ENCODE peak calls at places on chromosomes 6 and 20, in eight cellular contexts. One of them, this sample, is unnamed.

GRCh38 chr6:168376120-168376519 is 56.5 kb upstream of the DACT2 start:
- DNase-seq in testis: no peak
- DNase-seq in IMR-90: no peak
- DNase-seq in stomach: no peak
- DNase-seq in prostate gland: no peak
- DNase-seq in uterus: peak; percentile 8
- DNase-seq in esophagus squamous epithelium: no peak
- DNase-seq in body of pancreas: peak; percentile 5
- DNase-seq in this sample: no peak

GRCh38 chr20:63416631-63417030 is 55.5 kb upstream of the CHRNA4 start:
- DNase-seq in esophagus squamous epithelium: no peak
- DNase-seq in body of pancreas: no peak
- DNase-seq in stomach: no peak
- DNase-seq in IMR-90: no peak
- DNase-seq in prostate gland: no peak
- DNase-seq in uterus: no peak
- DNase-seq in testis: no peak
- DNase-seq in this sample: no peak

GRCh38 chr6:13355043-13355945 is 27.0 kb upstream of the TBC1D7 start:
- DNase-seq in IMR-90: peak; percentile 99
- DNase-seq in prostate gland: peak; percentile 30
- DNase-seq in esophagus squamous epithelium: no peak
- DNase-seq in body of pancreas: no peak
- DNase-seq in uterus: no peak
- DNase-seq in stomach: no peak
- DNase-seq in testis: no peak
- DNase-seq in this sample: peak; percentile 60

GRCh38 chr6:29675561-29675960 is 5.4 kb downstream of the ZFP57 start:
- DNase-seq in esophagus squamous epithelium: no peak
- DNase-seq in stomach: no peak
- DNase-seq in IMR-90: no peak
- DNase-seq in uterus: no peak
- DNase-seq in testis: no peak
- DNase-seq in body of pancreas: no peak
- DNase-seq in prostate gland: no peak
- DNase-seq in this sample: no peak

GRCh38 chr20:6841128-6841527 is 73.6 kb downstream of the BMP2 start:
- DNase-seq in uterus: no peak
- DNase-seq in prostate gland: no peak
- DNase-seq in body of pancreas: no peak
- DNase-seq in IMR-90: no peak
- DNase-seq in esophagus squamous epithelium: no peak
- DNase-seq in stomach: no peak
- DNase-seq in testis: no peak
- DNase-seq in this sample: no peak

GRCh38 chr20:63387917-63388316 is 26.8 kb upstream of the CHRNA4 start:
- DNase-seq in IMR-90: no peak
- DNase-seq in esophagus squamous epithelium: no peak
- DNase-seq in body of pancreas: no peak
- DNase-seq in uterus: no peak
- DNase-seq in stomach: no peak
- DNase-seq in testis: no peak
- DNase-seq in prostate gland: no peak
- DNase-seq in this sample: no peak

GRCh38 chr6:125316621-125317020 is 14.9 kb upstream of the HDDC2 start:
- DNase-seq in testis: peak; percentile 21
- DNase-seq in uterus: no peak
- DNase-seq in body of pancreas: no peak
- DNase-seq in esophagus squamous epithelium: no peak
- DNase-seq in stomach: no peak
- DNase-seq in prostate gland: no peak
- DNase-seq in IMR-90: no peak
- DNase-seq in this sample: no peak

GRCh38 chr6:131995924-131996323 is 44.8 kb upstream of the CCN2 start:
- DNase-seq in esophagus squamous epithelium: no peak
- DNase-seq in body of pancreas: no peak
- DNase-seq in stomach: no peak
- DNase-seq in IMR-90: peak; percentile 94
- DNase-seq in testis: no peak
- DNase-seq in uterus: no peak
- DNase-seq in prostate gland: no peak
- DNase-seq in this sample: no peak

GRCh38 chr6:87155920-87156600 is 695 bp downstream of the ZNF292 start:
- DNase-seq in esophagus squamous epithelium: no peak
- DNase-seq in uterus: peak; percentile 39
- DNase-seq in stomach: peak; percentile 32
- DNase-seq in IMR-90: peak; percentile 46
- DNase-seq in testis: peak; percentile 71
- DNase-seq in body of pancreas: peak; percentile 42
- DNase-seq in prostate gland: peak; percentile 30
- DNase-seq in this sample: peak; percentile 19

GRCh38 chr6:87152528-87152950 is 2.8 kb upstream of the ZNF292 start:
- DNase-seq in stomach: no peak
- DNase-seq in prostate gland: no peak
- DNase-seq in IMR-90: peak; percentile 16
- DNase-seq in uterus: no peak
- DNase-seq in esophagus squamous epithelium: no peak
- DNase-seq in body of pancreas: no peak
- DNase-seq in testis: no peak
- DNase-seq in this sample: no peak

GRCh38 chr6:87151786-87152527 is 3.4 kb upstream of the ZNF292 start:
- DNase-seq in esophagus squamous epithelium: no peak
- DNase-seq in testis: peak; percentile 74
- DNase-seq in body of pancreas: peak; percentile 56
- DNase-seq in uterus: peak; percentile 62
- DNase-seq in prostate gland: peak; percentile 43
- DNase-seq in stomach: peak; percentile 69
- DNase-seq in IMR-90: peak; percentile 31
- DNase-seq in this sample: peak; percentile 23

GRCh38 chr6:87155272-87155919 is at the start of gene ZNF292:
- DNase-seq in stomach: peak; percentile 97
- DNase-seq in uterus: peak; percentile 97
- DNase-seq in testis: peak; percentile 98
- DNase-seq in body of pancreas: peak; percentile 94
- DNase-seq in prostate gland: peak; percentile 96
- DNase-seq in esophagus squamous epithelium: peak; percentile 94
- DNase-seq in IMR-90: peak; percentile 97
- DNase-seq in this sample: peak; percentile 71

DNA sequence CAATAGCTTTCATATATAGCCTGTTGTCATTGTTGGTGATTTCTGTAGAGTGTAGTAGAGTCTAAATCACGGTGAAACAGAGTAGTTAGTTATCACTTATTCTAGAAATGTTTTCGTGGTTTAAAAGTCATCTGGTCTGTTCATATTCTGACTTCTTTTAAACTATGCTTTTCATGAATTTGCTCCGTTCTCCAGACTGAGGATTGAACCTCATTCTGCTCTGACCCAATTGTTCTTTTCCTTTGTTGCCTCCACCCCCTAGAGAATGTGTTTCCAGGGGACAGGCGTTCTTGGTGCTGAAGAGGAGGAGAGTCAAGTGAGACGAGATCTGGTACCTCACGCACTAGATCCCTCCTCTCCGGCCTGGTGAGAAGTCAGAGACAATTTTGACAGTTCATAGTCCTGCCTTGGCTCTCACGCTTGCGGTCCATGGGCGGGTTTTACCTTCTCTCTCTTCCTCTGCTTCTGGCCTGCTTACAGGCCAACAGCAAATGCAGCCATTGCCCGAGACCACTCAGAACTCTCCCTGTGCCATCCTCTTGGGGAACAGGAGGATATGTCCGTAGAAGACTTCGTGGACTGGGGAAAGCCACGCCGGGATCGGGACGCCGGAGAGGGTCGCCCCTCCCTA is 609 bp upstream of the ZNF292 start:
- DNase-seq in testis: peak; percentile 76
- DNase-seq in body of pancreas: no peak
- DNase-seq in IMR-90: peak; percentile 85
- DNase-seq in prostate gland: no peak
- DNase-seq in esophagus squamous epithelium: no peak
- DNase-seq in stomach: no peak
- DNase-seq in uterus: no peak
- DNase-seq in this sample: peak; percentile 64
- TF ChIP-seq POLR2A in testis: no peak
- TF ChIP-seq POLR2A in body of pancreas: no peak
- TF ChIP-seq POLR2A in IMR-90: peak; percentile 53
- TF ChIP-seq POLR2A in prostate gland: no peak
- TF ChIP-seq POLR2A in esophagus squamous epithelium: no peak
- TF ChIP-seq POLR2A in stomach: peak; percentile 5
- TF ChIP-seq POLR2A in uterus: no peak
- TF ChIP-seq POLR2A in this sample: no peak

GRCh38 chr20:41006936-41007871 is 21.4 kb upstream of the TOP1 start:
- DNase-seq in body of pancreas: no peak
- DNase-seq in prostate gland: no peak
- DNase-seq in esophagus squamous epithelium: no peak
- DNase-seq in stomach: no peak
- DNase-seq in IMR-90: no peak
- DNase-seq in uterus: no peak
- DNase-seq in testis: no peak
- DNase-seq in this sample: no peak

GRCh38 chr20:41003143-41003932 is 25.3 kb upstream of the TOP1 start:
- DNase-seq in body of pancreas: peak; percentile 74
- DNase-seq in IMR-90: peak; percentile 99
- DNase-seq in stomach: peak; percentile 74
- DNase-seq in esophagus squamous epithelium: peak; percentile 38
- DNase-seq in testis: peak; percentile 85
- DNase-seq in prostate gland: peak; percentile 82
- DNase-seq in uterus: peak; percentile 84
- DNase-seq in this sample: peak; percentile 63

GRCh38 chr20:41004561-41005360 is 23.9 kb upstream of the TOP1 start:
- DNase-seq in testis: no peak
- DNase-seq in uterus: no peak
- DNase-seq in prostate gland: no peak
- DNase-seq in esophagus squamous epithelium: no peak
- DNase-seq in body of pancreas: no peak
- DNase-seq in IMR-90: peak; percentile 44
- DNase-seq in stomach: peak; percentile 39
- DNase-seq in this sample: no peak

GRCh38 chr20:41006126-41006935 is 22.3 kb upstream of the TOP1 start:
- DNase-seq in body of pancreas: no peak
- DNase-seq in prostate gland: no peak
- DNase-seq in IMR-90: no peak
- DNase-seq in uterus: no peak
- DNase-seq in esophagus squamous epithelium: no peak
- DNase-seq in testis: no peak
- DNase-seq in stomach: no peak
- DNase-seq in this sample: no peak

DNA sequence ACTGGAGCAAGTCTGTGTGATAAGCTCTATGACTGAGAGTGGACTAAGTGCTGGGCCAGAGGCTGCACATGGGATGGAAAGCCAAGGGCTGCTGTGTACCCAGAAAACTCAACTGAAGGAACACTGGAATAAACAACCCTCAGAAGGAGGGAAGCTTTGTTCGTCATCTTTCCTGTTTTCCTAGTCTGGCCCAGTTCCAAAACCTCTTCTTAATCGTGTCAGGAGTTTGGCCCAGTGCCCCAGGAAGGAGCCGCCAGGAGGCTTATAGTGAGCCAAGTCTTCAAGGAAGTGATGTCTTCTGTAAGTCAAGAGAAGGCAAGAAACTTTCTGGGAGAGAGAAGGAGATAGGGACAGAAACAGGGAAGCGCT is 23.3 kb upstream of the TOP1 start:
- DNase-seq in testis: peak; percentile 83
- DNase-seq in uterus: peak; percentile 94
- DNase-seq in esophagus squamous epithelium: peak; percentile 40
- DNase-seq in prostate gland: peak; percentile 94
- DNase-seq in stomach: peak; percentile 94
- DNase-seq in IMR-90: peak; percentile 98
- DNase-seq in body of pancreas: peak; percentile 74
- DNase-seq in this sample: peak; percentile 50
- TF ChIP-seq POLR2A in testis: no peak
- TF ChIP-seq POLR2A in uterus: no peak
- TF ChIP-seq POLR2A in esophagus squamous epithelium: no peak
- TF ChIP-seq POLR2A in prostate gland: no peak
- TF ChIP-seq POLR2A in stomach: no peak
- TF ChIP-seq POLR2A in IMR-90: no peak
- TF ChIP-seq POLR2A in body of pancreas: no peak
- TF ChIP-seq POLR2A in this sample: no peak

DNA sequence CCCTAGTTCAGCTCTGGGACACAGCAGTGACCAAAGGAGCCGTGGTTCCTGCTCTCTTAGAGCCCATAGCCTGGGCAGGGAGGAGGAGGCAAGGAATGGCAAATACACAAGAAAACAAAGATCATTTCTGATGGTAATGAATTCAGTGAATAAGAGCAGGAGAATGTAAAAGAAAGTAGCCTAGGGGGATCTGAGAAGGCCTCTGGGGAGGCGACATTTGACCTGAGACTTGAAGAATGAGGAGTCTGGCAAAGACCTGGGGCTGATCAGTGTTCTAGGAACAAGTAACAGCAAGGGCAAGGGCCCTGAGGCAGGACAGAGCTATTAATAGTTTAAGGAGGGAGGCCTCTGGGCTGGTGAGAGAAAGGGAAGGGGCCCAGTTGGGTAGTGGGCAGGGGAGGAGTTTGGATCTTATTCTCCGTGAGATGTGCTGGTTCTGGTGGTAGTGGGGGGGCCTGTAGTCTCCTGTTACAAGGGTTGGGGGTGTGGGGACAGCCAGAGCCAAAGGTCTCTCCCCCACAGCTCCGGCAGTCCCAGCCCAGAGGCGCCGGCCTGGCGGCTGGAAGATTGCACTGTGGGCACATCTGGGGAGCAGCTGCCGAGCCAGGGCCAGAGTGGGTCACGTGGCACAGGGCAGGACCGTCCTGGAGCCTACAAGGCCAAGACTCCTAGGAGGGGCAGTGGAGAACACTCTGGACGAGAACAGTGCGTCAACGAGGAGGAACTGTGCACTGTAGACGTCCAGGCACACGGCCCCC is 9.3 kb upstream of the ID1 start:
- DNase-seq in testis: peak; percentile 79
- DNase-seq in uterus: peak; percentile 77
- DNase-seq in stomach: peak; percentile 65
- DNase-seq in IMR-90: peak; percentile 86
- DNase-seq in esophagus squamous epithelium: no peak
- DNase-seq in prostate gland: no peak
- DNase-seq in body of pancreas: no peak
- DNase-seq in this sample: peak; percentile 71
- TF ChIP-seq POLR2A in testis: no peak
- TF ChIP-seq POLR2A in uterus: peak; percentile 35
- TF ChIP-seq POLR2A in stomach: no peak
- TF ChIP-seq POLR2A in IMR-90: peak; percentile 61
- TF ChIP-seq POLR2A in esophagus squamous epithelium: peak; percentile 17
- TF ChIP-seq POLR2A in prostate gland: peak; percentile 43
- TF ChIP-seq POLR2A in body of pancreas: no peak
- TF ChIP-seq POLR2A in this sample: peak; percentile 41

DNA sequence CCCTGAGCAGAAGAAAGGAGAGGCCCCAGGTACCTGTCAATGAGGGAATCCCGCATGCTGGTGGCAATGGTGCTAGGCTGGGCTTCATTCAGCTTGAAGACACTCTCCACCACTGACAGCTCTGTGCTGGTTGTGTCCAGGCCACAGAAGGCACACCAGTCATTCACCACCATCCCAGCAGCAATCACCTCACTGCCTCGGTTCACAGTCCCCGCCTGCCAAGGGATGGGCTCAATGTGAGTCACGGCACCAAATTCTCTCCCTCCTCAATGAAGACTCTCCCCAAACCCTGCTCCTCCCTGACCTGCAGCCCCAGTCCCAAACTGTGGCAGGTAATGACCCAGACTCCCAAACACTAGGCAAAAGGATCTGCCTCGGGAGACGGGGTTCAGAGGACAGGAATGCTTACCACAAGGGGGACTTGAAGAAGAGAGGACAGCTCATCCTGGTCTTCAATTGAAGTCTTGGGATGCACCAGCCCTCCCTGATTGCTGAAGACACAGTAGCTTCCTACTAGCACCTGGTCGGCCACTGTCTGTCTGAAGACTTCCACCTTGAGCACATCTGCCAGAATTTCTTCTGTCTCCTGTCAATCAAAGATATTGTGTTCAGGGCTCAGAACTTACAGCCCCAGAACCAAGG is 1.7 kb upstream of the MMP24OS start:
- DNase-seq in uterus: no peak
- DNase-seq in esophagus squamous epithelium: no peak
- DNase-seq in body of pancreas: no peak
- DNase-seq in testis: no peak
- DNase-seq in stomach: no peak
- DNase-seq in prostate gland: no peak
- DNase-seq in IMR-90: no peak
- DNase-seq in this sample: no peak
- TF ChIP-seq POLR2A in uterus: no peak
- TF ChIP-seq POLR2A in esophagus squamous epithelium: no peak
- TF ChIP-seq POLR2A in body of pancreas: no peak
- TF ChIP-seq POLR2A in testis: no peak
- TF ChIP-seq POLR2A in stomach: no peak
- TF ChIP-seq POLR2A in prostate gland: no peak
- TF ChIP-seq POLR2A in IMR-90: no peak
- TF ChIP-seq POLR2A in this sample: no peak